ENCODE peak calls at places on chromosomes 3 and 15, in seven cellular contexts. M, E, C, D, T, X and S are unnamed samples.

GRCh38 chr3:178822722-178823121 is 248.9 kb downstream of the ZMAT3 start:
- DNase-seq in M (no peak), E (no peak), C (no peak), D (no peak), T (no peak), X (no peak), S (no peak)

GRCh38 chr15:68653795-68654194 is 75.0 kb downstream of the CORO2B start:
- DNase-seq in M (no peak), E (no peak), C (no peak), D (no peak), T (no peak), X (no peak), S (no peak)

GRCh38 chr15:92619380-92620101 is 36.0 kb downstream of the FAM174B start:
- DNase-seq in M (peak), E (no peak), C (peak), D (no peak), T (no peak), X (no peak), S (peak)

GRCh38 chr15:78206326-78207109 is 27.8 kb downstream of the ACSBG1 start:
- DNase-seq in M (peak), E (no peak), C (peak), D (no peak), T (no peak), X (peak), S (no peak)

GRCh38 chr15:83066034-83066760 is 855 bp downstream of the BTBD1 start:
- DNase-seq in M (peak), E (no peak), C (no peak), D (peak), T (no peak), X (no peak), S (no peak)

GRCh38 chr3:42750834-42751233 is 22.2 kb downstream of the CCDC13 start:
- DNase-seq in M (no peak), E (no peak), C (no peak), D (no peak), T (peak), X (peak), S (no peak)

GRCh38 chr3:111787556-111788463 is 71.3 kb upstream of the PHLDB2 start:
- DNase-seq in M (no peak), E (no peak), C (no peak), D (no peak), T (no peak), X (no peak), S (peak)

GRCh38 chr3:95120921-95121320 is 1058.1 kb downstream of the NSUN3 start:
- DNase-seq in M (no peak), E (no peak), C (no peak), D (no peak), T (no peak), X (no peak), S (no peak)

GRCh38 chr3:141278196-141279073 is 46.8 kb downstream of the PXYLP1 start:
- DNase-seq in M (peak), E (no peak), C (no peak), D (no peak), T (no peak), X (no peak), S (no peak)

GRCh38 chr3:70737656-70738309 is 425.3 kb upstream of the MDFIC2 start:
- DNase-seq in M (no peak), E (no peak), C (no peak), D (no peak), T (no peak), X (no peak), S (no peak)

GRCh38 chr3:184663756-184664155 is 48.1 kb downstream of the MAGEF1 start:
- DNase-seq in M (peak), E (peak), C (no peak), D (no peak), T (no peak), X (no peak), S (no peak)

GRCh38 chr3:25041871-25042584 is 386.0 kb upstream of the RARB start:
- DNase-seq in M (no peak), E (no peak), C (no peak), D (no peak), T (no peak), X (no peak), S (no peak)

GRCh38 chr3:68986496-68987208 is 26.8 kb downstream of the EOGT start:
- DNase-seq in M (no peak), E (no peak), C (peak), D (no peak), T (no peak), X (no peak), S (no peak)

GRCh38 chr15:74529911-74530310 is 11.1 kb upstream of the ARID3B start:
- DNase-seq in M (no peak), E (no peak), C (peak), D (no peak), T (no peak), X (no peak), S (no peak)

GRCh38 chr3:194395767-194396527 is 3.1 kb downstream of the GP5 start:
- DNase-seq in M (peak), E (no peak), C (peak), D (peak), T (peak), X (no peak), S (peak)

GRCh38 chr3:73762855-73763254 is 138.1 kb upstream of the PDZRN3 start:
- DNase-seq in M (no peak), E (no peak), C (no peak), D (no peak), T (no peak), X (no peak), S (no peak)

GRCh38 chr3:86951343-86951742 is 39.6 kb downstream of the VGLL3 start:
- DNase-seq in M (peak), E (no peak), C (peak), D (no peak), T (no peak), X (no peak), S (no peak)

GRCh38 chr3:61371123-61371522 is 119.9 kb upstream of the FHIT start:
- DNase-seq in M (no peak), E (no peak), C (no peak), D (no peak), T (no peak), X (no peak), S (no peak)

GRCh38 chr3:53114412-53115074 is 15.7 kb downstream of the RFT1 start:
- DNase-seq in M (peak), E (no peak), C (peak), D (no peak), T (no peak), X (no peak), S (no peak)

GRCh38 chr3:38126121-38126892 is 10.6 kb downstream of the ACAA1 start:
- DNase-seq in M (no peak), E (no peak), C (no peak), D (no peak), T (no peak), X (peak), S (no peak)

GRCh38 chr3:98734737-98735136 is 28.4 kb upstream of the ST3GAL6 start:
- DNase-seq in M (no peak), E (no peak), C (no peak), D (no peak), T (no peak), X (no peak), S (no peak)

GRCh38 chr3:25099662-25100061 is 328.4 kb upstream of the RARB start:
- DNase-seq in M (no peak), E (no peak), C (no peak), D (no peak), T (no peak), X (no peak), S (no peak)

GRCh38 chr3:15505412-15506165 is 15.9 kb downstream of the COLQ start:
- DNase-seq in M (no peak), E (no peak), C (no peak), D (no peak), T (no peak), X (no peak), S (no peak)

GRCh38 chr3:106380232-106380631 is 511.4 kb upstream of the CBLB start:
- DNase-seq in M (no peak), E (no peak), C (peak), D (no peak), T (no peak), X (no peak), S (no peak)

GRCh38 chr3:14879161-14879888 is 60.6 kb downstream of the FGD5 start:
- DNase-seq in M (no peak), E (peak), C (no peak), D (peak), T (no peak), X (no peak), S (no peak)

GRCh38 chr3:36965440-36965839 is 20.6 kb upstream of the TRANK1 start:
- DNase-seq in M (no peak), E (no peak), C (no peak), D (no peak), T (no peak), X (no peak), S (no peak)

GRCh38 chr3:67082533-67083024 is 84.5 kb downstream of the KBTBD8 start:
- DNase-seq in M (no peak), E (no peak), C (no peak), D (no peak), T (no peak), X (no peak), S (no peak)

GRCh38 chr15:59366368-59367021 is 6.2 kb downstream of the MYO1E start:
- DNase-seq in M (no peak), E (no peak), C (no peak), D (no peak), T (no peak), X (no peak), S (no peak)

GRCh38 chr15:56045068-56045748 is 51.8 kb upstream of the NEDD4 start:
- DNase-seq in M (peak), E (no peak), C (no peak), D (no peak), T (no peak), X (no peak), S (no peak)

GRCh38 chr3:30972449-30972848 is 78.0 kb upstream of the GADL1 start:
- DNase-seq in M (no peak), E (no peak), C (no peak), D (no peak), T (no peak), X (no peak), S (no peak)

GRCh38 chr3:139473155-139473771 is 3.1 kb downstream of the RBP2 start:
- DNase-seq in M (no peak), E (no peak), C (no peak), D (no peak), T (no peak), X (no peak), S (no peak)

GRCh38 chr3:151008699-151009098 is 36.2 kb upstream of the CLRN1 start:
- DNase-seq in M (peak), E (no peak), C (peak), D (no peak), T (no peak), X (no peak), S (no peak)

GRCh38 chr3:58955308-58955707 is 94.5 kb downstream of the CFAP20DC start:
- DNase-seq in M (no peak), E (no peak), C (no peak), D (no peak), T (no peak), X (no peak), S (no peak)

GRCh38 chr15:70748281-70748747 is 15.0 kb downstream of the UACA start:
- DNase-seq in M (peak), E (peak), C (peak), D (peak), T (peak), X (peak), S (no peak)

GRCh38 chr15:90930861-90931629 is 1.3 kb downstream of the HDDC3 start:
- DNase-seq in M (peak), E (no peak), C (no peak), D (no peak), T (no peak), X (no peak), S (no peak)
- H3K4me3 ChIP-seq in M (peak), E (no peak), C (no peak), D (peak), T (peak), X (peak), S (peak)

GRCh38 chr3:50195501-50196252 is 4.3 kb downstream of the GNAT1 start:
- DNase-seq in M (no peak), E (peak), C (no peak), D (no peak), T (no peak), X (no peak), S (no peak)
- H3K4me3 ChIP-seq in M (no peak), E (no peak), C (no peak), D (no peak), T (no peak), X (no peak), S (no peak)

GRCh38 chr3:29488922-29489321 is 208.1 kb downstream of the RBMS3 start:
- DNase-seq in M (no peak), E (no peak), C (peak), D (no peak), T (no peak), X (no peak), S (no peak)
- H3K4me3 ChIP-seq in M (no peak), E (no peak), C (no peak), D (no peak), T (no peak), X (no peak), S (no peak)

DNA sequence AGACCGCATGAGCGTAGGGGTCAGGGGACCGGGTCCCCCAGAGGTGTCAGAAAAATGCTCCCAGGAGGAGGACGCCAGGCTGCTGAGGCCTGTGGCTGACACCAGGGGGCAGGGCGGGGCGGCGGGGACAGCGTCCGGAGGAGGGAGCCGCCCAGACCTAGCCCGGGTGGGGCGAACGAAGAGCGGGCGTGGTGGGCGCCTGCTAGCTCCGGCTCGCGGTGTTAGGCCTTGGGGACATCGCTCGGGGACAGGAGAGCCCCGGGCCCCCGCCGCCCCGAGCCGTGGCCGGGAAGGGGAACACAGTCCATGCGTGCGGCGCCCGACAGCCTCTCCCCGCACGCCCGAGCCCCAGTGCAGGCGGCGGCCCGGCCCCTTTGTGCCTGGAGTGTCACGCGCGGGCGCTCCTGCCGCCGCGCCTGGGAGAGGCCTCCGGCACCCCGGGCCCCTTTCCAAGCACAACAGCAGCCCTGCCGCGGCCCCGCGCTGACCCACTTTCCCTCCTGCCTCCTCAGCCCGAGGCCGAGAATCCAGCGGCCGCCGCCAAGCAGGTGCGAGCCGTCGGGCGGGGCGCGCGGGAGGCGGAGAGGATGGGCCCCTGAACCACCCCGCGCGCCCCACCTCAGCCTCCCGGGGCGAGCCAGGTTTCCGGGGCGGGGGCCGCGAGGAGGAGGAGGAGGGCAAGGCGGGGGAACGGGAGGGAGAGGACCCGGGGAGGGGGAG is 111.0 kb upstream of the KLF13 start:
- DNase-seq in M (peak), E (peak), C (no peak), D (peak), T (peak), X (peak), S (peak)
- H3K4me3 ChIP-seq in M (peak), E (peak), C (peak), D (peak), T (peak), X (peak), S (peak)

GRCh38 chr3:11770105-11770476 is 76.6 kb downstream of the TAMM41 start:
- DNase-seq in M (no peak), E (no peak), C (no peak), D (no peak), T (no peak), X (no peak), S (no peak)
- H3K4me3 ChIP-seq in M (peak), E (no peak), C (no peak), D (peak), T (no peak), X (peak), S (no peak)

DNA sequence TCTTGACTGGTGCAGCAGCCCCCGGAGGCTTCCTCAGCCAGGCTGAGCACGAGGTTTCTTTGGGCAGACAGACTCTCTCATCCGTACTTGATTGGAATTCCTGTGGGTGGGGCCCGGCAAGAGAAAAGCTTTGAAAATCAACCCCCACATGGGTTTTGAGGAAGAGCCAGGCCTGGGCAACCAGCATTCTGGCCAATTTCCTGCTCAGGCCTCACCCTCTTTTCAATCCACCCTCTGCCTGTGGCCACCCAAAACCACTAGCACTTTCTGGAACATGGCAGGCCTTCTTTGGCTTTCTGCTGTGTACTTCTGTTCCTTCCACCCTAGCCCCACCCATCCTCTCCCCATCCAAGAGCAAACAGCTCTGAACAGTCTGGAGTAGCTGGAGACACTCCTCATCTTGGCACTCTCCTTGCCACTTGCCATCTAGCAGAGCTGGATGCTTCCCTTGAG is 5.9 kb downstream of the MYO5C start:
- DNase-seq in M (no peak), E (no peak), C (no peak), D (no peak), T (no peak), X (peak), S (no peak)
- H3K4me3 ChIP-seq in M (no peak), E (no peak), C (no peak), D (no peak), T (no peak), X (no peak), S (no peak)

DNA sequence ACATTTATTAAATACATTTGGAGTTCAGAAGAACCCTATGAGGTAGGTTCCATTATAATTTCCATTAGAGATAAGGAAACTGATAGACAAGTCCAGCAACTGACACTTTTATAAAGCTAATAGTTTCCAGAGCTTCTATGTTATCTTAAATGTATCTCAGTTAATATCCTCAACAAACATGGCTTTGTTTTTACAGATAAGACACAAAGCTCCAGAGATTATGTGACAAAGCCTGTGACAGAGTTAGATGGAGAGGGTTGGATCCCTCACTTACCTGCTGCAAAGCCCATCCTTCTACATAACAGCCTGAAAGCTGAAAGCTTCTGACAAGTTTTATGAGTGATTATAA is 473 bp upstream of the COMMD2 start:
- DNase-seq in M (no peak), E (no peak), C (no peak), D (no peak), T (no peak), X (no peak), S (no peak)
- H3K4me3 ChIP-seq in M (peak), E (peak), C (peak), D (peak), T (peak), X (peak), S (peak)

GRCh38 chr15:63517202-63517601 is 12.8 kb downstream of the USP3 start:
- DNase-seq in M (no peak), E (no peak), C (no peak), D (no peak), T (no peak), X (no peak), S (no peak)
- H3K4me3 ChIP-seq in M (no peak), E (no peak), C (no peak), D (no peak), T (no peak), X (no peak), S (no peak)

GRCh38 chr3:115789480-115789879 is 166.2 kb downstream of the GAP43 start:
- DNase-seq in M (no peak), E (no peak), C (no peak), D (no peak), T (no peak), X (no peak), S (no peak)
- H3K4me3 ChIP-seq in M (no peak), E (no peak), C (no peak), D (no peak), T (no peak), X (no peak), S (no peak)